ENCODE peak calls at places on chromosome 15, in ten cellular contexts. One of them, this sample, is unnamed.

GRCh38 chr15:99963096-99963825 is 230.0 kb upstream of the LYSMD4 start:
- DNase-seq in K562: no peak
- DNase-seq in PC-3: peak
- DNase-seq in heart right ventricle: no peak
- DNase-seq in fibroblast of pulmonary artery: peak
- DNase-seq in astrocyte of the spinal cord: no peak
- DNase-seq in GM23248: peak
- DNase-seq in cardiac muscle cell: no peak
- DNase-seq in neuronal stem cell: no peak
- DNase-seq in breast epithelium: no peak
- DNase-seq in this sample: no peak

GRCh38 chr15:99019558-99020540 is 12.3 kb upstream of the PGPEP1L start:
- DNase-seq in K562: no peak
- DNase-seq in PC-3: peak
- DNase-seq in heart right ventricle: no peak
- DNase-seq in fibroblast of pulmonary artery: peak
- DNase-seq in astrocyte of the spinal cord: peak
- DNase-seq in GM23248: peak
- DNase-seq in cardiac muscle cell: no peak
- DNase-seq in neuronal stem cell: no peak
- DNase-seq in breast epithelium: no peak
- DNase-seq in this sample: no peak

GRCh38 chr15:98933376-98933775 is 74.2 kb downstream of the PGPEP1L start:
- DNase-seq in K562: no peak
- DNase-seq in PC-3: no peak
- DNase-seq in heart right ventricle: no peak
- DNase-seq in fibroblast of pulmonary artery: no peak
- DNase-seq in astrocyte of the spinal cord: no peak
- DNase-seq in GM23248: no peak
- DNase-seq in cardiac muscle cell: no peak
- DNase-seq in neuronal stem cell: no peak
- DNase-seq in breast epithelium: no peak
- DNase-seq in this sample: no peak

GRCh38 chr15:52427804-52428203 is 100.9 kb downstream of the MYO5A start:
- DNase-seq in K562: no peak
- DNase-seq in PC-3: peak
- DNase-seq in heart right ventricle: no peak
- DNase-seq in fibroblast of pulmonary artery: peak
- DNase-seq in astrocyte of the spinal cord: peak
- DNase-seq in GM23248: peak
- DNase-seq in cardiac muscle cell: peak
- DNase-seq in neuronal stem cell: no peak
- DNase-seq in breast epithelium: no peak
- DNase-seq in this sample: peak

GRCh38 chr15:67685008-67685599 is 140.2 kb upstream of the SKOR1 start:
- DNase-seq in K562: peak
- DNase-seq in PC-3: peak
- DNase-seq in heart right ventricle: no peak
- DNase-seq in fibroblast of pulmonary artery: peak
- DNase-seq in astrocyte of the spinal cord: peak
- DNase-seq in GM23248: peak
- DNase-seq in cardiac muscle cell: peak
- DNase-seq in neuronal stem cell: peak
- DNase-seq in breast epithelium: no peak
- DNase-seq in this sample: peak

GRCh38 chr15:100667405-100668320 is 65.3 kb downstream of the ASB7 start:
- DNase-seq in K562: no peak
- DNase-seq in PC-3: peak
- DNase-seq in heart right ventricle: peak
- DNase-seq in fibroblast of pulmonary artery: no peak
- DNase-seq in astrocyte of the spinal cord: no peak
- DNase-seq in GM23248: peak
- DNase-seq in cardiac muscle cell: no peak
- DNase-seq in neuronal stem cell: no peak
- DNase-seq in breast epithelium: no peak
- DNase-seq in this sample: no peak

GRCh38 chr15:34239151-34239761 is 14.4 kb downstream of the EMC4 start:
- DNase-seq in K562: peak
- DNase-seq in PC-3: peak
- DNase-seq in heart right ventricle: no peak
- DNase-seq in fibroblast of pulmonary artery: peak
- DNase-seq in astrocyte of the spinal cord: peak
- DNase-seq in GM23248: peak
- DNase-seq in cardiac muscle cell: no peak
- DNase-seq in neuronal stem cell: no peak
- DNase-seq in breast epithelium: no peak
- DNase-seq in this sample: peak

GRCh38 chr15:33026614-33027013 is 167.9 kb downstream of the FMN1 start:
- DNase-seq in K562: no peak
- DNase-seq in PC-3: no peak
- DNase-seq in heart right ventricle: peak
- DNase-seq in fibroblast of pulmonary artery: no peak
- DNase-seq in astrocyte of the spinal cord: no peak
- DNase-seq in GM23248: no peak
- DNase-seq in cardiac muscle cell: peak
- DNase-seq in neuronal stem cell: no peak
- DNase-seq in breast epithelium: peak
- DNase-seq in this sample: no peak

GRCh38 chr15:90154246-90154645 is 46.9 kb upstream of the SEMA4B start:
- DNase-seq in K562: no peak
- DNase-seq in PC-3: no peak
- DNase-seq in heart right ventricle: no peak
- DNase-seq in fibroblast of pulmonary artery: no peak
- DNase-seq in astrocyte of the spinal cord: no peak
- DNase-seq in GM23248: no peak
- DNase-seq in cardiac muscle cell: no peak
- DNase-seq in neuronal stem cell: no peak
- DNase-seq in breast epithelium: no peak
- DNase-seq in this sample: no peak

GRCh38 chr15:46442196-46442595 is 807.4 kb downstream of the SQOR start:
- DNase-seq in K562: no peak
- DNase-seq in PC-3: peak
- DNase-seq in heart right ventricle: no peak
- DNase-seq in fibroblast of pulmonary artery: peak
- DNase-seq in astrocyte of the spinal cord: peak
- DNase-seq in GM23248: peak
- DNase-seq in cardiac muscle cell: peak
- DNase-seq in neuronal stem cell: no peak
- DNase-seq in breast epithelium: no peak
- DNase-seq in this sample: no peak

GRCh38 chr15:34038404-34039179 is 412 bp downstream of the AVEN start:
- DNase-seq in K562: peak
- DNase-seq in PC-3: peak
- DNase-seq in heart right ventricle: peak
- DNase-seq in fibroblast of pulmonary artery: peak
- DNase-seq in astrocyte of the spinal cord: peak
- DNase-seq in GM23248: peak
- DNase-seq in cardiac muscle cell: peak
- DNase-seq in neuronal stem cell: peak
- DNase-seq in breast epithelium: peak
- DNase-seq in this sample: no peak

GRCh38 chr15:64034519-64034918 is 11.8 kb downstream of the DAPK2 start:
- DNase-seq in K562: no peak
- DNase-seq in PC-3: no peak
- DNase-seq in heart right ventricle: no peak
- DNase-seq in fibroblast of pulmonary artery: no peak
- DNase-seq in astrocyte of the spinal cord: no peak
- DNase-seq in GM23248: no peak
- DNase-seq in cardiac muscle cell: no peak
- DNase-seq in neuronal stem cell: no peak
- DNase-seq in breast epithelium: no peak
- DNase-seq in this sample: no peak

GRCh38 chr15:82810863-82811421 is 1.5 kb downstream of the WHAMM start:
- DNase-seq in K562: no peak
- DNase-seq in PC-3: peak
- DNase-seq in heart right ventricle: no peak
- DNase-seq in fibroblast of pulmonary artery: peak
- DNase-seq in astrocyte of the spinal cord: no peak
- DNase-seq in GM23248: peak
- DNase-seq in cardiac muscle cell: no peak
- DNase-seq in neuronal stem cell: no peak
- DNase-seq in breast epithelium: no peak
- DNase-seq in this sample: no peak

GRCh38 chr15:72116680-72117447 is 1.1 kb downstream of the MYO9A start:
- DNase-seq in K562: peak
- DNase-seq in PC-3: peak
- DNase-seq in heart right ventricle: peak
- DNase-seq in fibroblast of pulmonary artery: peak
- DNase-seq in astrocyte of the spinal cord: no peak
- DNase-seq in GM23248: peak
- DNase-seq in cardiac muscle cell: peak
- DNase-seq in neuronal stem cell: no peak
- DNase-seq in breast epithelium: peak
- DNase-seq in this sample: no peak

GRCh38 chr15:88511161-88511560 is 35.3 kb downstream of the DET1 start:
- DNase-seq in K562: no peak
- DNase-seq in PC-3: no peak
- DNase-seq in heart right ventricle: no peak
- DNase-seq in fibroblast of pulmonary artery: no peak
- DNase-seq in astrocyte of the spinal cord: no peak
- DNase-seq in GM23248: no peak
- DNase-seq in cardiac muscle cell: no peak
- DNase-seq in neuronal stem cell: no peak
- DNase-seq in breast epithelium: no peak
- DNase-seq in this sample: no peak
- H3K4me3 ChIP-seq in K562: no peak
- H3K4me3 ChIP-seq in PC-3: no peak
- H3K4me3 ChIP-seq in heart right ventricle: no peak
- H3K4me3 ChIP-seq in fibroblast of pulmonary artery: no peak
- H3K4me3 ChIP-seq in astrocyte of the spinal cord: no peak
- H3K4me3 ChIP-seq in GM23248: no peak
- H3K4me3 ChIP-seq in cardiac muscle cell: no peak
- H3K4me3 ChIP-seq in neuronal stem cell: no peak
- H3K4me3 ChIP-seq in breast epithelium: no peak
- H3K4me3 ChIP-seq in this sample: no peak

GRCh38 chr15:70699873-70700272 is 63.5 kb downstream of the UACA start:
- DNase-seq in K562: no peak
- DNase-seq in PC-3: no peak
- DNase-seq in heart right ventricle: no peak
- DNase-seq in fibroblast of pulmonary artery: no peak
- DNase-seq in astrocyte of the spinal cord: no peak
- DNase-seq in GM23248: no peak
- DNase-seq in cardiac muscle cell: no peak
- DNase-seq in neuronal stem cell: no peak
- DNase-seq in breast epithelium: no peak
- DNase-seq in this sample: no peak
- H3K4me3 ChIP-seq in K562: no peak
- H3K4me3 ChIP-seq in PC-3: no peak
- H3K4me3 ChIP-seq in heart right ventricle: no peak
- H3K4me3 ChIP-seq in fibroblast of pulmonary artery: peak
- H3K4me3 ChIP-seq in astrocyte of the spinal cord: no peak
- H3K4me3 ChIP-seq in GM23248: no peak
- H3K4me3 ChIP-seq in cardiac muscle cell: peak
- H3K4me3 ChIP-seq in neuronal stem cell: no peak
- H3K4me3 ChIP-seq in breast epithelium: no peak
- H3K4me3 ChIP-seq in this sample: no peak

GRCh38 chr15:48001393-48002059 is 119.3 kb upstream of the SLC24A5 start:
- DNase-seq in K562: no peak
- DNase-seq in PC-3: no peak
- DNase-seq in heart right ventricle: no peak
- DNase-seq in fibroblast of pulmonary artery: no peak
- DNase-seq in astrocyte of the spinal cord: no peak
- DNase-seq in GM23248: no peak
- DNase-seq in cardiac muscle cell: no peak
- DNase-seq in neuronal stem cell: no peak
- DNase-seq in breast epithelium: no peak
- DNase-seq in this sample: no peak

GRCh38 chr15:47997170-47997569 is 123.6 kb upstream of the SLC24A5 start:
- DNase-seq in K562: no peak
- DNase-seq in PC-3: no peak
- DNase-seq in heart right ventricle: no peak
- DNase-seq in fibroblast of pulmonary artery: no peak
- DNase-seq in astrocyte of the spinal cord: no peak
- DNase-seq in GM23248: no peak
- DNase-seq in cardiac muscle cell: no peak
- DNase-seq in neuronal stem cell: no peak
- DNase-seq in breast epithelium: no peak
- DNase-seq in this sample: no peak

GRCh38 chr15:48002772-48003171 is 118.0 kb upstream of the SLC24A5 start:
- DNase-seq in K562: no peak
- DNase-seq in PC-3: no peak
- DNase-seq in heart right ventricle: no peak
- DNase-seq in fibroblast of pulmonary artery: no peak
- DNase-seq in astrocyte of the spinal cord: no peak
- DNase-seq in GM23248: no peak
- DNase-seq in cardiac muscle cell: no peak
- DNase-seq in neuronal stem cell: no peak
- DNase-seq in breast epithelium: no peak
- DNase-seq in this sample: no peak

GRCh38 chr15:47997712-47998111 is 123.1 kb upstream of the SLC24A5 start:
- DNase-seq in K562: no peak
- DNase-seq in PC-3: no peak
- DNase-seq in heart right ventricle: no peak
- DNase-seq in fibroblast of pulmonary artery: no peak
- DNase-seq in astrocyte of the spinal cord: no peak
- DNase-seq in GM23248: no peak
- DNase-seq in cardiac muscle cell: peak
- DNase-seq in neuronal stem cell: no peak
- DNase-seq in breast epithelium: no peak
- DNase-seq in this sample: no peak

GRCh38 chr15:47998523-47999113 is 122.2 kb upstream of the SLC24A5 start:
- DNase-seq in K562: no peak
- DNase-seq in PC-3: no peak
- DNase-seq in heart right ventricle: no peak
- DNase-seq in fibroblast of pulmonary artery: no peak
- DNase-seq in astrocyte of the spinal cord: no peak
- DNase-seq in GM23248: no peak
- DNase-seq in cardiac muscle cell: no peak
- DNase-seq in neuronal stem cell: no peak
- DNase-seq in breast epithelium: no peak
- DNase-seq in this sample: no peak
- H3K4me3 ChIP-seq in K562: no peak
- H3K4me3 ChIP-seq in PC-3: no peak
- H3K4me3 ChIP-seq in heart right ventricle: no peak
- H3K4me3 ChIP-seq in fibroblast of pulmonary artery: no peak
- H3K4me3 ChIP-seq in astrocyte of the spinal cord: no peak
- H3K4me3 ChIP-seq in GM23248: no peak
- H3K4me3 ChIP-seq in cardiac muscle cell: no peak
- H3K4me3 ChIP-seq in neuronal stem cell: no peak
- H3K4me3 ChIP-seq in breast epithelium: no peak
- H3K4me3 ChIP-seq in this sample: no peak

DNA sequence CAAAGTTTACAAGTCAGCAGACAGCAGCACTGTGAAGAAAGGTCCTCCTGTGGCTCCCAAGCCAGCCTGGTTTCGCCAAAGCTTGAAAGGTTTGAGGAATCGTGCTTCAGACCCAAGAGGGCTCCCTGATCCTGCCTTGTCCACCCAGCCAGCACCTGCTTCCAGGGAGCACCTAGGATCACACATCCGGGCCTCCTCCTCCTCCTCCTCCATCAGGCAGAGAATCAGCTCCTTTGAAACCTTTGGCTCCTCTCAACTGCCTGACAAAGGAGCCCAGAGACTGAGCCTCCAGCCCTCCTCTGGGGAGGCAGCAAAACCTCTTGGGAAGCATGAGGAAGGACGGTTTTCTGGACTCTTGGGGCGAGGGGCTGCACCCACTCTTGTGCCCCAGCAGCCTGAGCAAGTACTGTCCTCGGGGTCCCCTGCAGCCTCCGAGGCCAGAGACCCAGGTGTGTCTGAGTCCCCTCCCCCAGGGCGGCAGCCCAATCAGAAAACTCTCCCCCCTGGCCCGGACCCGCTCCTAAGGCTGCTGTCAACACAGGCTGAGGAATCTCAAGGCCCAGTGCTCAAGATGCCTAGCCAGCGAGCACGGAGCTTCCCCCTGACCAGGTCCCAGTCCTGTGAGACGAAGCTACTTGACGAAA is 24.2 kb downstream of the STARD5 start:
- DNase-seq in K562: no peak
- DNase-seq in PC-3: no peak
- DNase-seq in heart right ventricle: no peak
- DNase-seq in fibroblast of pulmonary artery: no peak
- DNase-seq in astrocyte of the spinal cord: no peak
- DNase-seq in GM23248: no peak
- DNase-seq in cardiac muscle cell: no peak
- DNase-seq in neuronal stem cell: no peak
- DNase-seq in breast epithelium: no peak
- DNase-seq in this sample: no peak
- H3K4me3 ChIP-seq in K562: no peak
- H3K4me3 ChIP-seq in PC-3: no peak
- H3K4me3 ChIP-seq in heart right ventricle: no peak
- H3K4me3 ChIP-seq in fibroblast of pulmonary artery: no peak
- H3K4me3 ChIP-seq in astrocyte of the spinal cord: no peak
- H3K4me3 ChIP-seq in GM23248: no peak
- H3K4me3 ChIP-seq in cardiac muscle cell: no peak
- H3K4me3 ChIP-seq in neuronal stem cell: no peak
- H3K4me3 ChIP-seq in breast epithelium: no peak
- H3K4me3 ChIP-seq in this sample: no peak